ENCODE peak calls at places on chromosomes 16 and 17, in nine cellular contexts. B, W, C, H, E, T, A, G and V are unnamed samples.
A peak's percentile ranks its signal among the peaks of the same experiment; 100 is the strongest.

GRCh38 chr17:18185391-18185790 is 1.8 kb downstream of the ALKBH5 start:
- DNase-seq in C (no peak), B (no peak), H (no peak), G (no peak), T (no peak), A (no peak), E (peak; percentile 52), W (no peak), V (no peak)

GRCh38 chr17:40819528-40820125 is 2.8 kb downstream of the KRT10 start:
- DNase-seq in E (peak; percentile 42), B (no peak), G (no peak), H (no peak), W (no peak), C (peak; percentile 19), T (no peak), A (no peak), V (no peak)

GRCh38 chr17:38994026-38994425 is 26.8 kb upstream of the FBXO47 start:
- DNase-seq in E (no peak), A (no peak), H (no peak), W (no peak), C (no peak), B (no peak), G (no peak), T (no peak), V (no peak)

GRCh38 chr16:56860226-56861020 is 4.6 kb upstream of the SLC12A3 start:
- DNase-seq in T (no peak), B (no peak), E (no peak), H (no peak), C (no peak), G (no peak), A (peak; percentile 92), W (no peak), V (no peak)

GRCh38 chr17:75504347-75505151 is 10.8 kb downstream of the CASKIN2 start:
- DNase-seq in B (no peak), C (peak; percentile 86), H (no peak), E (peak; percentile 6), A (peak; percentile 57), G (peak; percentile 55), T (no peak), W (no peak), V (no peak)

GRCh38 chr17:61202564-61202963 is 197.1 kb upstream of the TBX2 start:
- DNase-seq in C (no peak), H (no peak), W (no peak), E (no peak), T (no peak), A (no peak), B (no peak), G (no peak), V (no peak)

GRCh38 chr16:88461291-88462269 is 8.5 kb downstream of the ZFPM1 start:
- DNase-seq in T (no peak), B (no peak), A (no peak), C (no peak), E (no peak), W (no peak), G (no peak), H (no peak), V (no peak)

GRCh38 chr17:68804777-68805176 is 150.4 kb downstream of the ABCA8 start:
- DNase-seq in H (no peak), C (no peak), T (no peak), W (no peak), E (no peak), G (no peak), B (no peak), A (no peak), V (no peak)

GRCh38 chr16:68070811-68071546 is 14.2 kb upstream of the NFATC3 start:
- DNase-seq in A (peak; percentile 59), B (no peak), W (peak; percentile 67), T (no peak), G (no peak), E (no peak), H (no peak), C (no peak), V (no peak)

GRCh38 chr16:56743840-56744239 is 13.9 kb downstream of the NUP93 start:
- DNase-seq in A (no peak), W (no peak), E (peak; percentile 83), B (peak; percentile 34), C (no peak), T (no peak), G (no peak), H (no peak), V (no peak)

GRCh38 chr16:26627958-26628357 is 438.8 kb upstream of the C16orf82 start:
- DNase-seq in B (no peak), H (no peak), T (no peak), G (no peak), A (no peak), C (no peak), W (peak; percentile 15), E (no peak), V (no peak)

GRCh38 chr16:11658896-11659708 is 9.2 kb upstream of the SNN start:
- DNase-seq in G (no peak), T (no peak), A (no peak), C (no peak), H (no peak), W (no peak), E (no peak), B (no peak), V (no peak)

GRCh38 chr16:7509919-7510705 is 177.5 kb downstream of the RBFOX1 start:
- DNase-seq in C (peak; percentile 33), A (no peak), E (no peak), G (no peak), H (no peak), W (no peak), T (no peak), B (no peak), V (no peak)

DNA sequence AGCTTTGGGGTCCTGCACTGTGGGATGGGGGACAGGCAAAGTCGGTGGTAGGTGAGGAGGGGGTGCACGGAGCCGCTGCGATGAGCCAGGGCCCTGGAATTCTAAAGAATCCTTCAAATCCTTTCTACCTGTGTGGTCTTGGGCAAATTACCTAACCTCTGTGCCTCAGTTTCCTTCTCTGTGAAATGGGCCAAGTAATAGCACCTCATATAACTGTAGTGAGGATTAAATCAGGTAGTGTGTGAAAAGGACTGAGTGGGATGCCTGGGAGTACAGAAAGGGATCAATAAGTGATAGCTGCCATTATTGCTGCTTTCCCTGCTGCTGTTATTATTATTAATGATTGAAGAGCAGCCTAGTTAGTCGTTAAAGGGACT is 929 bp downstream of the SCNN1G start:
- DNase-seq in A (no peak), T (no peak), E (no peak), C (no peak), W (no peak), G (no peak), B (no peak), H (no peak), V (no peak)
- H3K4me3 ChIP-seq in A (no peak overlapping the region), T (peak overlapping the region; percentile 50), E (no peak overlapping the region), C (no peak overlapping the region), W (peak overlapping the region; percentile 41), G (no peak overlapping the region), B (no peak overlapping the region), H (no peak overlapping the region), V (no peak overlapping the region)

DNA sequence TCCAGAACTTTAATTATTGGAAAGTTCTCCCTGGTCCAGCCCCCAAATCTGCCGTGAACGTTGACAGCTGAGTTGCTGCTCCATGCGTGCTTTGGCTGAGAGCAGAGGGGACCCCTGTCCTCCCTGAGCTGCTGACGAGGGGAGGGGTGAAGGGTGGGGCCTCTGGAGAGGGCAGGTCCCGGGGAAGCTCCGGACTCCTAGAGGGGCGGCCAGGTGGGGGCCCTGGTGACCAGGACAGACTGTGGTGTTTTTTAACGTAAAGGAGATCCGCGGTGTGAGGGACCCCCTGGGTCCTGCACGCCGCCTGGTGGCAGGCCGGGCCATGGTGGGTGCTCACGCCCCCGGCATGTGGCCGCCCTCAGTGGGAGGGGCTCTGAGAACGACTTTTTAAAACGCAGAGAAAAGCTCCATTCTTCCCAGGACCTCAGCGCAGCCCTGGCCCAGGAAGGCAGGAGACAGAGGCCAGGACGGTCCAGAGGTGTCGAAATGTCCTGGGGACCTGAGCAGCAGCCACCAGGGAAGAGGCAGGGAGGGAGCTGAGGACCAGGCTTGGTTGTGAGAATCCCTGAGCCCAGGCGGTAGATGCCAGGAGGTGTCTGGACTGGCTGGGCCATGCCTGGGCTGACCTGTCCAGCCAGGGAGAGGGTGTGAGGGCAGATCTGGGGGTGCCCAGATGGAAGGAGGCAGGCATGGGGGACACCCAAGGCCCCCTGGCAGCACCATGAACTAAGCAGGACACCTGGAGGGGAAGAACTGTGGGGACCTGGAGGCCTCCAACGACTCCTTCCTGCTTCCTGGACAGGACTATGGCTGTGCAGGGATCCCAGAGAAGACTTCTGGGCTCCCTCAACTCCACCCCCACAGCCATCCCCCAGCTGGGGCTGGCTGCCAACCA is at the start of gene MC1R:
- DNase-seq in W (no peak), B (no peak), E (no peak), G (peak; percentile 50), H (no peak), A (peak; percentile 58), C (peak; percentile 72), T (no peak), V (no peak)
- TF ChIP-seq CTCF in W (no peak), B (no peak), E (peak; percentile 60), G (peak; percentile 17), H (peak; percentile 56), A (peak; percentile 49), C (peak; percentile 48), T (peak; percentile 22), V (peak; percentile 79)

GRCh38 chr17:4986951-4987766 is at the start of gene CAMTA2:
- DNase-seq in G (peak; percentile 94), B (peak; percentile 89), C (peak; percentile 94), H (no peak), A (peak; percentile 86), W (peak; percentile 98), T (peak; percentile 97), E (peak; percentile 61), V (no peak)

GRCh38 chr17:4987767-4988083 is 250 bp upstream of the CAMTA2 start:
- DNase-seq in B (no peak), A (no peak), W (no peak), G (no peak), H (no peak), E (no peak), T (no peak), C (no peak), V (no peak)

GRCh38 chr17:4994081-4994595 is 3.2 kb downstream of the INCA1 start:
- DNase-seq in H (no peak), G (no peak), A (no peak), W (no peak), T (no peak), B (no peak), E (no peak), C (no peak), V (no peak)

GRCh38 chr17:4986403-4986802 is 1.1 kb downstream of the CAMTA2 start:
- DNase-seq in B (peak; percentile 33), H (no peak), E (no peak), G (peak; percentile 68), T (no peak), A (peak; percentile 20), C (no peak), W (no peak), V (no peak)

GRCh38 chr17:4988168-4988567 is 693 bp upstream of the CAMTA2 start:
- DNase-seq in E (no peak), H (no peak), C (no peak), A (peak; percentile 36), B (peak; percentile 40), T (no peak), W (no peak), G (no peak), V (no peak)
- H3K4me3 ChIP-seq in E (peak overlapping the region; percentile 86), H (peak overlapping the region; percentile 89), C (peak overlapping the region; percentile 96), A (peak overlapping the region; percentile 66), B (peak overlapping the region; percentile 74), T (peak overlapping the region; percentile 82), W (peak overlapping the region; percentile 77), G (peak overlapping the region; percentile 71), V (peak overlapping the region; percentile 77)

DNA sequence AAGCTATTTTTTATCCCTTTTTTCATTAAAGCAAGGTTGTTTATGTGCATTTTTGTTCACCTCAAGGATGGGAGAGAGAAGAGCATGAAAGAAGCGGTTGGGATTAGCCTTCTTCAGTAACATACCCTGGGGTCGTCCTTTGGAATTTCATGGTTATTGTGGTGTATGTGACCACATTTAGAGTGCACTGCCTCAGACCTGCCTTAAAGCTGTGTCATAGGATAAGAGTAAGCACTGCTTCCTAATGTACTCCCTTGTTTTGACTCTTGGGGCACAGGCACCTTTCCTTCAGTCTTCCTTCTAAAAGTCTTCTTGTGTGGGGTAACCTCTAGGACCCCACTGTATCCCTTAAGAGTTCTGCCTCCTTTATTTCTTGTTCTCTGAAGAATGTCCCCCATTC is 28.9 kb downstream of the TNRC6A start:
- DNase-seq in T (no peak), G (no peak), H (no peak), A (no peak), W (no peak), C (no peak), B (no peak), E (no peak), V (no peak)
- TF ChIP-seq CTCF in T (no peak), G (no peak), H (no peak), A (no peak), W (no peak), C (no peak), B (no peak), E (no peak), V (no peak)